ENCODE peak calls at places on chromosome 18, in seven cellular contexts. I, U, Z, W, J, G and Y are unnamed samples.

GRCh38 chr18:35406666-35407065 is 29.5 kb upstream of the ZNF396 start:
- DNase-seq in I (no peak), U (no peak), Z (peak), W (no peak), J (no peak), G (no peak), Y (no peak)

GRCh38 chr18:59657012-59657411 is 40.2 kb downstream of the CCBE1 start:
- DNase-seq in I (no peak), U (no peak), Z (no peak), W (no peak), J (no peak), G (no peak), Y (no peak)

GRCh38 chr18:54911551-54911950 is 47.7 kb downstream of the CCDC68 start:
- DNase-seq in I (no peak), U (no peak), Z (no peak), W (no peak), J (no peak), G (no peak), Y (no peak)

GRCh38 chr18:3498705-3499451 is 48.9 kb downstream of the TGIF1 start:
- DNase-seq in I (peak), U (peak), Z (no peak), W (no peak), J (no peak), G (no peak), Y (no peak)

GRCh38 chr18:5380581-5380980 is 85.1 kb upstream of the ZBTB14 start:
- DNase-seq in I (no peak), U (no peak), Z (no peak), W (no peak), J (no peak), G (no peak), Y (no peak)

GRCh38 chr18:697012-697411 is 15.4 kb downstream of the ENOSF1 start:
- DNase-seq in I (no peak), U (no peak), Z (no peak), W (no peak), J (no peak), G (no peak), Y (no peak)

GRCh38 chr18:23703057-23703986 is 14.1 kb downstream of the LAMA3 start:
- DNase-seq in I (peak), U (no peak), Z (peak), W (peak), J (no peak), G (no peak), Y (peak)

GRCh38 chr18:64330161-64330560 is 181.3 kb upstream of the LINC00305 start:
- DNase-seq in I (no peak), U (peak), Z (no peak), W (no peak), J (no peak), G (no peak), Y (no peak)

GRCh38 chr18:42114310-42114943 is 159.4 kb downstream of the PIK3C3 start:
- DNase-seq in I (peak), U (peak), Z (peak), W (peak), J (peak), G (peak), Y (peak)

DNA sequence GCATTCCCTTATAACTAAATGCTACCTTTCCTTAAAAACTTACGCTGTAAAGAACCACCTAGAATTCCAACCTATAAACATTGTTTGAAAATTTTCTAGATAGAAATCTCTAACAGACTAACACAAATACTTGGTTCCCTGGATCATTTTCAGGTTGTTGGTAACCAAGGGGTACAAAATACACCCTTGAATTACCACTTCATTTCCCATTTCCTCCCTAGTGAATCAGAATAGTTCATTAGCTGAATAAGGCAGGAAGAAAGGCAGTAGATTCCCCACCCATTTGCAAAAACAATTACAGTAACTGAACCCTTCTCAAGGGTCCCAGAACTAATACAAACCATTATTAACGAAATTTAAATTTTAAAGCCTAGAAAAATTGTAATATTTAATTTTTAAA is 5.5 kb downstream of the MEX3C start:
- DNase-seq in I (no peak), U (no peak), Z (no peak), W (no peak), J (no peak), G (no peak), Y (no peak)
- TF ChIP-seq YY1 in I (no peak), U (no peak), Z (no peak), W (no peak), J (no peak), G (no peak), Y (no peak)

GRCh38 chr18:61893304-61893970 is 630 bp upstream of the RNF152 start:
- DNase-seq in I (peak), U (no peak), Z (peak), W (no peak), J (no peak), G (no peak), Y (no peak)
- TF ChIP-seq YY1 in I (no peak), U (no peak), Z (no peak), W (no peak), J (no peak), G (no peak), Y (no peak)

GRCh38 chr18:48891721-48892120 is 59.0 kb downstream of the SMAD7 start:
- DNase-seq in I (no peak), U (no peak), Z (no peak), W (no peak), J (no peak), G (no peak), Y (no peak)

GRCh38 chr18:48894266-48894600 is 56.5 kb downstream of the SMAD7 start:
- DNase-seq in I (no peak), U (no peak), Z (no peak), W (no peak), J (no peak), G (no peak), Y (no peak)

GRCh38 chr18:48892146-48892855 is 58.5 kb downstream of the SMAD7 start:
- DNase-seq in I (no peak), U (no peak), Z (no peak), W (no peak), J (no peak), G (no peak), Y (no peak)

GRCh38 chr18:48893559-48894265 is 57.1 kb downstream of the SMAD7 start:
- DNase-seq in I (no peak), U (no peak), Z (no peak), W (peak), J (no peak), G (no peak), Y (no peak)

GRCh38 chr18:48893061-48893558 is 57.7 kb downstream of the SMAD7 start:
- DNase-seq in I (no peak), U (no peak), Z (no peak), W (no peak), J (no peak), G (no peak), Y (no peak)
- TF ChIP-seq YY1 in I (no peak), U (no peak), Z (no peak), W (no peak), J (no peak), G (no peak), Y (no peak)

GRCh38 chr18:9017170-9017899 is 85.2 kb upstream of the NDUFV2 start:
- DNase-seq in I (peak), U (no peak), Z (peak), W (peak), J (peak), G (peak), Y (peak)
- TF ChIP-seq YY1 in I (no peak), U (no peak), Z (no peak), W (no peak), J (no peak), G (no peak), Y (no peak)

GRCh38 chr18:44841221-44841620 is 160.5 kb downstream of the SETBP1 start:
- DNase-seq in I (no peak), U (no peak), Z (no peak), W (no peak), J (no peak), G (no peak), Y (no peak)
- TF ChIP-seq YY1 in I (no peak), U (no peak), Z (no peak), W (no peak), J (no peak), G (no peak), Y (no peak)

DNA sequence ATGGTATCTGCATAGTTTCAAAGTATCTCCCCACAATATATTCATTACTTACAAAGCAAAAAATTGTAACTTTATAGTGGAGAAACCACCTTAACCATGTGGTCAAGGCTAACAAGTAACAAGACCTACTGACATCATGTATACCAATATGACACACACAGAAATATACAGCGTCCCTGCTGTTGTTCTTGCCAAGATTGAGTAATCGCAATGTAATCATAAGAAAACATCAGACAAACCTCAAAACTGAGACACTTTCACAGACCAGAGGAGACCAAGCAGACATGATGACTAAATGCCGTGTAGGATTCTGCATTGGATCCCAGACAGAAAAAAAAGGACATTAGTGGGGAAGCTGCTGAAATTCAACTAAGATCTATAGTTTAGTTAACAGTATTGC is 123.0 kb downstream of the ACAA2 start:
- DNase-seq in I (no peak), U (no peak), Z (no peak), W (no peak), J (no peak), G (no peak), Y (peak)
- TF ChIP-seq YY1 in I (no peak), U (no peak), Z (no peak), W (no peak), J (no peak), G (no peak), Y (no peak)

GRCh38 chr18:79489048-79489899 is 93.5 kb downstream of the NFATC1 start:
- DNase-seq in I (no peak), U (no peak), Z (no peak), W (no peak), J (no peak), G (no peak), Y (no peak)

GRCh38 chr18:79486356-79487197 is 90.8 kb downstream of the NFATC1 start:
- DNase-seq in I (no peak), U (no peak), Z (no peak), W (no peak), J (no peak), G (no peak), Y (no peak)

GRCh38 chr18:79489900-79490592 is 94.3 kb downstream of the NFATC1 start:
- DNase-seq in I (no peak), U (no peak), Z (no peak), W (no peak), J (no peak), G (no peak), Y (no peak)

GRCh38 chr18:79487198-79488165 is 91.8 kb downstream of the NFATC1 start:
- DNase-seq in I (no peak), U (no peak), Z (no peak), W (no peak), J (no peak), G (no peak), Y (no peak)

GRCh38 chr18:79488311-79489047 is 92.7 kb downstream of the NFATC1 start:
- DNase-seq in I (no peak), U (no peak), Z (no peak), W (no peak), J (no peak), G (no peak), Y (no peak)
- TF ChIP-seq YY1 in I (no peak), U (no peak), Z (no peak), W (no peak), J (no peak), G (no peak), Y (no peak)

DNA sequence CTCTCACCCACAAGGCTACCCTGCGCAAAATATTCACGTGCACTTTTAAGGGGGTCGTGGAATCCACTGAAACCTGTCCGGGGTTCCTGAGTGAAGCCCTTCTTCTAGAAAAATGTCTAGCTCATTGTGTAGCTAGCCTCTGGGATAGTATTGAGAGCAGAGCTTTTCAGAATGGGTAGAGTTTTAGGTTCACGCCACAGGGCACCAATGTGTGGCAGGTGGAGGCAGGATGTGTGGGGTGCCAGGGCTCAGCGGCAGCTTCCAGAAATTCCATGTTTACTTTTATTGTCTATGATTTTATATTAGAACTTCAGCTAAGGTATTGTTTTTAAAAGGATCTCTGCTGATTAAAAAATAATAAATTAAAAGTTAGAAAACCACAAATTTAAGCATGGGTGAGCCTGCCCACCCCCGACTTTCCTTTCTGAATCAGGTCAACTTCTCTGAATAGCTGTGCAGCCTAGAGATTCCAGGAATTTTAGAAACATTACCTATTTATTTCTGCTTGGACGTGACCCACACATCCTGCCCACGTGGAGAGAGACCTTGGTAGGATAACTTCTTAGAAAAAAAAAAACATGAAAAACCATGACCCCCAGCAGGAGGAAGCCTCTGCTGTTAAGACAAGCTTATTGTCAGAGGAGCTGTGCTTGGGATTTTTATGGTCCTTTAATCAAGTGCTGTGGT is 163.7 kb downstream of the CTIF start:
- DNase-seq in I (no peak), U (no peak), Z (no peak), W (no peak), J (no peak), G (no peak), Y (no peak)
- TF ChIP-seq YY1 in I (no peak), U (no peak), Z (no peak), W (no peak), J (no peak), G (no peak), Y (no peak)

GRCh38 chr18:46156124-46156745 is 52.0 kb downstream of the HAUS1 start:
- DNase-seq in I (no peak), U (no peak), Z (no peak), W (no peak), J (no peak), G (no peak), Y (no peak)
- TF ChIP-seq YY1 in I (no peak), U (no peak), Z (no peak), W (no peak), J (no peak), G (no peak), Y (no peak)

GRCh38 chr18:11154369-11154982 is 5.1 kb upstream of the PIEZO2 start:
- DNase-seq in I (no peak), U (no peak), Z (peak), W (peak), J (peak), G (no peak), Y (peak)
- TF ChIP-seq YY1 in I (no peak), U (no peak), Z (no peak), W (no peak), J (no peak), G (no peak), Y (no peak)